ENCODE peak calls at places on chromosomes 2 and 18, in four cellular contexts. K, S, O and E are unnamed samples.

GRCh38 chr2:150486539-150487484 is 655 bp downstream of the RND3 start:
- DNase-seq in O (no peak), S (no peak), K (no peak), E (peak; percentile 22)

GRCh38 chr2:105798595-105798994 is 53.9 kb downstream of the NCK2 start:
- DNase-seq in S (no peak), O (no peak), K (peak; percentile 7), E (no peak)

GRCh38 chr2:101519173-101519492 is 44.2 kb upstream of the RFX8 start:
- DNase-seq in O (no peak), S (no peak), K (no peak), E (no peak)

GRCh38 chr2:77488141-77488540 is 34.0 kb downstream of the LRRTM4 start:
- DNase-seq in S (no peak), O (no peak), K (no peak), E (no peak)

GRCh38 chr2:128563348-128563687 is 244.7 kb upstream of the HS6ST1 start:
- DNase-seq in K (no peak), S (no peak), O (no peak), E (no peak)

GRCh38 chr18:56139792-56140254 is 498.6 kb downstream of the TXNL1 start:
- DNase-seq in S (no peak), O (no peak), K (no peak), E (no peak)

GRCh38 chr18:57230861-57231260 is 84.0 kb downstream of the BOD1L2 start:
- DNase-seq in O (no peak), K (no peak), S (no peak), E (no peak)

GRCh38 chr2:134621939-134622705 is 96.7 kb downstream of the TMEM163 start:
- DNase-seq in K (no peak), S (no peak), O (no peak), E (no peak)

GRCh38 chr2:73827018-73827417 is 1.7 kb upstream of the STAMBP start:
- DNase-seq in O (no peak), S (no peak), K (peak; percentile 45), E (no peak)

GRCh38 chr2:74267068-74267467 is 68.7 kb downstream of the MTHFD2 start:
- DNase-seq in O (peak; percentile 57), S (no peak), K (peak; percentile 74), E (peak; percentile 41)

GRCh38 chr2:74414913-74415761 is 6.3 kb downstream of the C2orf81 start:
- DNase-seq in O (no peak), K (no peak), S (no peak), E (peak; percentile 62)

GRCh38 chr18:24112874-24113615 is 25.8 kb upstream of the CABYR start:
- DNase-seq in O (peak; percentile 87), S (no peak), K (no peak), E (no peak)

GRCh38 chr2:191569025-191569424 is 108.9 kb upstream of the NABP1 start:
- DNase-seq in O (no peak), K (no peak), S (no peak), E (no peak)

GRCh38 chr2:185668710-185669109 is 69.9 kb upstream of the FSIP2 start:
- DNase-seq in S (no peak), O (no peak), K (no peak), E (no peak)

GRCh38 chr2:166516712-166517303 is 22.8 kb upstream of the SCN7A start:
- DNase-seq in S (no peak), O (peak; percentile 25), K (peak; percentile 50), E (peak; percentile 30)

GRCh38 chr2:168758970-168759820 is 43.2 kb upstream of the NOSTRIN start:
- DNase-seq in K (peak; percentile 64), O (peak; percentile 64), S (peak; percentile 16), E (no peak)

GRCh38 chr2:208062113-208062512 is 36.8 kb upstream of the PLEKHM3 start:
- DNase-seq in K (peak; percentile 63), S (no peak), O (peak; percentile 71), E (no peak)

GRCh38 chr2:170180031-170180566 is 2.2 kb downstream of the MYO3B start:
- DNase-seq in S (peak; percentile 86), K (no peak), O (no peak), E (no peak)

GRCh38 chr2:239035361-239035814 is 187.5 kb downstream of the TWIST2 start:
- DNase-seq in K (peak; percentile 53), O (no peak), S (no peak), E (peak; percentile 80)

GRCh38 chr2:227450196-227450851 is 21.6 kb upstream of the AGFG1 start:
- DNase-seq in O (no peak), S (no peak), K (no peak), E (no peak)

GRCh38 chr2:160910681-160911080 is 249.5 kb upstream of the TANK start:
- DNase-seq in K (no peak), S (no peak), O (no peak), E (no peak)

GRCh38 chr2:181586569-181587076 is 70.3 kb downstream of the CERKL start:
- DNase-seq in K (no peak), S (peak; percentile 81), O (no peak), E (no peak)

GRCh38 chr2:208269091-208269490 is 3.0 kb downstream of the PIKFYVE start:
- DNase-seq in S (no peak), K (peak; percentile 34), O (peak; percentile 35), E (no peak)

GRCh38 chr2:10390369-10390801 is 57.7 kb downstream of the ODC1 start:
- DNase-seq in K (peak; percentile 33), S (no peak), O (no peak), E (no peak)

GRCh38 chr2:200593905-200594304 is 8.1 kb downstream of the AOX1 start:
- DNase-seq in K (no peak), S (no peak), O (no peak), E (no peak)

GRCh38 chr2:121367246-121367900 is 82.4 kb upstream of the TFCP2L1 start:
- DNase-seq in S (no peak), O (no peak), K (no peak), E (no peak)

GRCh38 chr2:24307961-24308360 is 52.4 kb downstream of the ITSN2 start:
- DNase-seq in S (no peak), K (no peak), O (no peak), E (no peak)

GRCh38 chr2:110772383-110772755 is 40.0 kb downstream of the ACOXL start:
- DNase-seq in K (no peak), O (no peak), S (no peak), E (no peak)

GRCh38 chr2:110768591-110768990 is 36.2 kb downstream of the ACOXL start:
- DNase-seq in K (no peak), S (no peak), O (peak; percentile 83), E (no peak)

GRCh38 chr2:110771549-110772382 is 39.4 kb downstream of the ACOXL start:
- DNase-seq in S (no peak), K (no peak), O (no peak), E (no peak)

GRCh38 chr2:110770308-110770695 is 37.9 kb downstream of the ACOXL start:
- DNase-seq in S (no peak), K (no peak), O (no peak), E (no peak)

DNA sequence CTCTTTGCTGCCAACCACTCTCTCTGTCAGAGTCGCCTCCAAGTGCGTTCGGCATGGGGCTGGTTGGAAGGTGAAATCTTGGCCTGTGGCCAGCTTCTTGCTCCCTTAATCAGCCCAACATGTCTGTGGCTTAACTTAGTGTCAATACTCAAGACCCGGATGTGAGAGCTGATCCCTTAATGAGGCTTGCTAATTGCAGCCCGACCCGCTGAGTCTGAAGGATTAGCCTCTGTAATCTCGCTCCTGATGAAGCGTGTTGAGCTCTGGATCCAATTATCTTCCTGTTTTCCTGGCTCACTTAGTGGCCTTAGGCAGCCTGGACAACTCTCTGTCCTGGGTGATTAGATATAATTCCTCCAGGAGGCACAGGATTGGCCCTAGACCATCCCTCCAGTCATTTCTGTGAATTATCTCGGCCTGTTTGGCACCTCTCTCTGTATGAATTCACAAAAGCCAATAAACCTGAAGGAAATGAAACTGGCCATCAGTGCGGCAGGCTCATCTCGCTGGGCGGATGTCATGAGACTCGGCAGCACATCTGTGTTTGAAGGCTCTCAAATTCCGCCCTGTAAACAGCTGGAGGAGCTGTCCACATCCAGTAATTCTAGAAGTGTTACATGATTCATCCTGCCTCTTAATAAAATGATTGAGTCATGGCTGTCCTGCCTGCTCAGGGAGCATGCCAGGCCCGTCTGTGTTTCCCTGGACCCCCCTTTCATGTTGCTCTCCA is 38.5 kb downstream of the ACOXL start:
- DNase-seq in K (no peak), O (no peak), S (no peak), E (no peak)
- TF ChIP-seq NR2C2 in K (no peak), O (no peak), S (no peak), E (no peak)

DNA sequence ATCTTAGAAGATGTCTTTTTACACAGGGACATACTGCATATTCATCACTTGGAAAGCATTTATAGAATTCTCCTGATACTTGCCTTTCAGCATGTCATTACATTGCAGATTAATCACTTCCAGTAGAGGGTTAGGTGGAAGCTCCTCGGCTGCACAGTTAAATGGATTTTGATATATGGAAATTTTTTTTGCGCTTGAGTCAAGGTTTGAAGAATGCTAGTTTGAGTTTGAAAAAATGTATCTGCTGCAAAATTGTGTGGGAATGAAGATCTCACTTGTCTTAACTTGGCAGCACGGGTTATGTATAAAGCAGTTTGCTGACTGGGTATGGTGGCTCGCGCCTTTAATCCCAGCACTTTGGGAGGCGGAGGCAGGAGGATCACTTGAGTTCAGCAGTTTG is 13.7 kb downstream of the PPP1CB start:
- DNase-seq in K (no peak), O (no peak), S (no peak), E (no peak)
- TF ChIP-seq NR2C2 in K (no peak), O (no peak), S (no peak), E (no peak)

GRCh38 chr2:180231015-180231414 is 223.9 kb upstream of the CWC22 start:
- DNase-seq in K (no peak), S (no peak), O (no peak), E (no peak)
- TF ChIP-seq NR2C2 in K (no peak), S (no peak), O (no peak), E (no peak)

GRCh38 chr2:44614940-44615339 is 253.2 kb downstream of the CAMKMT start:
- DNase-seq in O (no peak), K (no peak), S (no peak), E (no peak)

GRCh38 chr2:44620189-44620990 is 258.6 kb downstream of the CAMKMT start:
- DNase-seq in O (no peak), S (no peak), K (no peak), E (no peak)

GRCh38 chr2:44615950-44616518 is 254.3 kb downstream of the CAMKMT start:
- DNase-seq in S (no peak), K (peak; percentile 6), O (no peak), E (no peak)

GRCh38 chr2:44618378-44619023 is 256.8 kb downstream of the CAMKMT start:
- DNase-seq in S (no peak), K (no peak), O (no peak), E (no peak)

DNA sequence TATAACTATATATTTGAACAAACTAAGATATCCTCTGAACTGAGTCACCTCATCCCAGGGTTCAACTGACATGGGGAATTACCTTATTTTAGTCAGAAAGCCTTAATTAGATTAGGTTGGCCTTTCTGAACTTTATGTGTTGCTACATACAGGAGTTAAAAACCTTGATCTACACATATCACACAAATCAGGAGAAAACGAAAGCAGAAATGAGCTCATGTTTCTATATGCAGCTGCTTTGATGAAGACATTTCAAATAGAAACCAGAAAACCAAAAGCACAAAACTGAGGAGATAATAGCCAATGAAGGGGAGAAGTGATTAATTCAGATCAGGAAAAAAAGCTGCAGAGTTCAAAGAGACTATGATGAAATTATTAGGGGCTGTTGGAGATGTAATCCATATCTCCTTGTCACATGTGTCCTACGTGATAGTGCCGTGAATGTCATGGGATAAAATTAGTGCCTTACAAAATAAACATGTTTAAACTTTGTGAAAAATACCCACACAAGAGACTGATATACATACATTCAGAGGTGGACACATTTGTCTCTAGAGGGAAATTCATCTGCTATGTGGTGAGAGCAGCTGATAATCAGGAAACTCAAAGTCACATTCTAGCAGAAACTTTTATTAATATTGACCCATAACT is 255.0 kb downstream of the CAMKMT start:
- DNase-seq in O (no peak), S (peak; percentile 65), K (no peak), E (no peak)
- TF ChIP-seq NR2C2 in O (no peak), S (no peak), K (no peak), E (no peak)

GRCh38 chr2:230658877-230659652 is 53.6 kb upstream of the CAB39 start:
- DNase-seq in K (peak; percentile 92), O (no peak), S (peak; percentile 91), E (no peak)
- TF ChIP-seq NR2C2 in K (no peak), O (no peak), S (no peak), E (no peak)